ENCODE peak calls at places on chromosomes 6 and 20, in ten cellular contexts. F is heart right ventricle, W is NCI-H2081, G is NB4, K is hippocampal formation, N is nephron progenitor cell, M is HFFc6, U is epithelial cell of prostate, O is NCI-H460, T is spleen. X is an unnamed sample.

GRCh38 chr20:17782768-17783167 is 83.0 kb downstream of the BANF2 start:
- DNase-seq in F (no peak), W (no peak), G (no peak), K (no peak), N (no peak), M (no peak), U (no peak), O (no peak), T (no peak), X (no peak)

GRCh38 chr20:63854069-63854765 is 7.1 kb upstream of the ABHD16B start:
- DNase-seq in F (peak), W (no peak), G (peak), K (no peak), N (no peak), M (no peak), U (no peak), O (no peak), T (peak), X (no peak)

GRCh38 chr6:31574106-31575061 is 981 bp upstream of the TNF start:
- DNase-seq in F (no peak), W (no peak), G (peak), K (no peak), N (no peak), M (no peak), U (no peak), O (no peak), T (no peak), X (no peak)

GRCh38 chr20:55974491-55975202 is 30.7 kb downstream of the CBLN4 start:
- DNase-seq in F (no peak), W (no peak), G (no peak), K (no peak), N (no peak), M (no peak), U (no peak), O (no peak), T (no peak), X (no peak)

GRCh38 chr6:39791850-39792500 is at the start of gene DAAM2:
- DNase-seq in F (peak), W (peak), G (no peak), K (peak), N (peak), M (no peak), U (no peak), O (no peak), T (peak), X (no peak)

GRCh38 chr20:47499053-47499452 is 2.6 kb upstream of the NCOA3 start:
- DNase-seq in F (no peak), W (no peak), G (no peak), K (no peak), N (no peak), M (no peak), U (no peak), O (no peak), T (no peak), X (no peak)

GRCh38 chr20:44496976-44497375 is 21.3 kb downstream of the TTPAL start:
- DNase-seq in F (no peak), W (no peak), G (no peak), K (no peak), N (no peak), M (peak), U (peak), O (no peak), T (no peak), X (no peak)

GRCh38 chr6:89763550-89763949 is 56.0 kb downstream of the MDN1 start:
- DNase-seq in F (no peak), W (no peak), G (no peak), K (no peak), N (no peak), M (no peak), U (no peak), O (no peak), T (no peak), X (no peak)

GRCh38 chr20:49399329-49399728 is 83.1 kb downstream of the KCNB1 start:
- DNase-seq in F (no peak), W (no peak), G (no peak), K (no peak), N (no peak), M (no peak), U (no peak), O (no peak), T (no peak), X (no peak)

GRCh38 chr6:109852713-109853112 is 125.4 kb upstream of the GPR6 start:
- DNase-seq in F (no peak), W (no peak), G (no peak), K (no peak), N (no peak), M (no peak), U (no peak), O (no peak), T (no peak), X (no peak)

GRCh38 chr6:118187568-118188164 is 280.6 kb downstream of the SLC35F1 start:
- DNase-seq in F (no peak), W (no peak), G (peak), K (no peak), N (no peak), M (no peak), U (no peak), O (no peak), T (no peak), X (no peak)

GRCh38 chr6:82080767-82081166 is 166.8 kb downstream of the IBTK start:
- DNase-seq in F (no peak), W (no peak), G (no peak), K (no peak), N (no peak), M (peak), U (no peak), O (no peak), T (no peak), X (no peak)

GRCh38 chr6:110033101-110033500 is 55.0 kb downstream of the GPR6 start:
- DNase-seq in F (no peak), W (no peak), G (no peak), K (no peak), N (no peak), M (no peak), U (no peak), O (no peak), T (no peak), X (no peak)

GRCh38 chr6:122789078-122789861 is at the start of gene SMPDL3A:
- DNase-seq in F (peak), W (peak), G (peak), K (peak), N (peak), M (peak), U (no peak), O (peak), T (peak), X (no peak)

GRCh38 chr6:134686071-134686470 is 263.8 kb downstream of the ALDH8A1 start:
- DNase-seq in F (no peak), W (no peak), G (no peak), K (no peak), N (no peak), M (no peak), U (peak), O (no peak), T (no peak), X (no peak)

GRCh38 chr6:35427851-35428321 is 24.3 kb upstream of the FANCE start:
- DNase-seq in F (no peak), W (no peak), G (no peak), K (no peak), N (no peak), M (peak), U (no peak), O (no peak), T (no peak), X (no peak)

GRCh38 chr6:166556871-166557322 is 29.6 kb downstream of the RAMACL start:
- DNase-seq in F (peak), W (no peak), G (peak), K (peak), N (no peak), M (peak), U (peak), O (peak), T (peak), X (peak)

GRCh38 chr6:70668499-70668812 is 773 bp downstream of the SMAP1 start:
- DNase-seq in F (no peak), W (peak), G (no peak), K (no peak), N (no peak), M (no peak), U (no peak), O (peak), T (no peak), X (no peak)

GRCh38 chr6:2858678-2859324 is 17.1 kb upstream of the SERPINB1 start:
- DNase-seq in F (no peak), W (no peak), G (no peak), K (no peak), N (no peak), M (no peak), U (no peak), O (no peak), T (no peak), X (no peak)

GRCh38 chr6:28303570-28303969 is 22.2 kb downstream of the PGBD1 start:
- DNase-seq in F (no peak), W (no peak), G (no peak), K (no peak), N (no peak), M (no peak), U (no peak), O (no peak), T (no peak), X (no peak)

GRCh38 chr20:52972965-52973819 is 1.0 kb downstream of the TSHZ2 start:
- DNase-seq in F (peak), W (peak), G (no peak), K (no peak), N (peak), M (no peak), U (no peak), O (no peak), T (no peak), X (no peak)

GRCh38 chr6:143806282-143807102 is 36.6 kb upstream of the LTV1 start:
- DNase-seq in F (no peak), W (no peak), G (peak), K (no peak), N (no peak), M (peak), U (no peak), O (no peak), T (no peak), X (no peak)